ENCODE peak calls at places on chromosomes 5 and 9, in nine cellular contexts. One of them, this sample, is unnamed.

GRCh38 chr9:135356796-135357195 is 122.8 kb upstream of the PPP1R26 start:
- DNase-seq in H1: no peak
- DNase-seq in Calu3: no peak
- DNase-seq in endodermal cell: no peak
- DNase-seq in H7: no peak
- DNase-seq in hypothalamus: no peak
- DNase-seq in Caki2: no peak
- DNase-seq in Kasumi-1: no peak
- DNase-seq in cardiac muscle cell: no peak
- DNase-seq in this sample: no peak

GRCh38 chr5:67165524-67166459 is 30.8 kb downstream of the CD180 start:
- DNase-seq in Kasumi-1: peak
- DNase-seq in hypothalamus: peak
- DNase-seq in endodermal cell: peak
- DNase-seq in Caki2: no peak
- DNase-seq in H7: peak
- DNase-seq in H1: peak
- DNase-seq in cardiac muscle cell: peak
- DNase-seq in Calu3: peak
- DNase-seq in this sample: no peak

GRCh38 chr9:137226338-137227056 is 805 bp upstream of the RNF224 start:
- DNase-seq in Caki2: peak
- DNase-seq in H1: no peak
- DNase-seq in Calu3: peak
- DNase-seq in endodermal cell: no peak
- DNase-seq in cardiac muscle cell: no peak
- DNase-seq in H7: no peak
- DNase-seq in hypothalamus: no peak
- DNase-seq in Kasumi-1: no peak
- DNase-seq in this sample: no peak

GRCh38 chr5:56176155-56176798 is 56.9 kb downstream of the ANKRD55 start:
- DNase-seq in hypothalamus: no peak
- DNase-seq in Kasumi-1: no peak
- DNase-seq in H7: no peak
- DNase-seq in H1: no peak
- DNase-seq in cardiac muscle cell: peak
- DNase-seq in Caki2: no peak
- DNase-seq in endodermal cell: no peak
- DNase-seq in Calu3: no peak
- DNase-seq in this sample: no peak

GRCh38 chr5:68285857-68286611 is 70.5 kb downstream of the PIK3R1 start:
- DNase-seq in Kasumi-1: peak
- DNase-seq in H7: no peak
- DNase-seq in cardiac muscle cell: peak
- DNase-seq in Calu3: no peak
- DNase-seq in H1: no peak
- DNase-seq in Caki2: peak
- DNase-seq in hypothalamus: no peak
- DNase-seq in endodermal cell: no peak
- DNase-seq in this sample: peak

GRCh38 chr5:169798906-169799660 is 162.0 kb downstream of the DOCK2 start:
- DNase-seq in H7: no peak
- DNase-seq in hypothalamus: no peak
- DNase-seq in cardiac muscle cell: no peak
- DNase-seq in Calu3: no peak
- DNase-seq in endodermal cell: no peak
- DNase-seq in H1: no peak
- DNase-seq in Kasumi-1: no peak
- DNase-seq in Caki2: no peak
- DNase-seq in this sample: no peak

GRCh38 chr5:135156337-135156714 is 122.3 kb upstream of the PITX1 start:
- DNase-seq in Kasumi-1: no peak
- DNase-seq in Caki2: no peak
- DNase-seq in H1: no peak
- DNase-seq in Calu3: no peak
- DNase-seq in H7: no peak
- DNase-seq in endodermal cell: no peak
- DNase-seq in hypothalamus: no peak
- DNase-seq in cardiac muscle cell: no peak
- DNase-seq in this sample: no peak

GRCh38 chr9:106218854-106219253 is 524.5 kb downstream of the TMEM38B start:
- DNase-seq in Kasumi-1: no peak
- DNase-seq in Calu3: no peak
- DNase-seq in H7: no peak
- DNase-seq in Caki2: no peak
- DNase-seq in H1: no peak
- DNase-seq in hypothalamus: no peak
- DNase-seq in cardiac muscle cell: no peak
- DNase-seq in endodermal cell: no peak
- DNase-seq in this sample: no peak

GRCh38 chr5:89273289-89273688 is 390.3 kb upstream of the MEF2C start:
- DNase-seq in H7: no peak
- DNase-seq in hypothalamus: no peak
- DNase-seq in Calu3: no peak
- DNase-seq in Caki2: no peak
- DNase-seq in cardiac muscle cell: no peak
- DNase-seq in endodermal cell: no peak
- DNase-seq in H1: no peak
- DNase-seq in Kasumi-1: no peak
- DNase-seq in this sample: no peak

GRCh38 chr5:169581580-169582227 is 1.9 kb upstream of the SPDL1 start:
- DNase-seq in Kasumi-1: peak
- DNase-seq in Caki2: peak
- DNase-seq in cardiac muscle cell: peak
- DNase-seq in Calu3: peak
- DNase-seq in H7: peak
- DNase-seq in hypothalamus: no peak
- DNase-seq in H1: no peak
- DNase-seq in endodermal cell: peak
- DNase-seq in this sample: peak

GRCh38 chr5:143629871-143630658 is 181.9 kb upstream of the HMHB1 start:
- DNase-seq in Caki2: peak
- DNase-seq in cardiac muscle cell: peak
- DNase-seq in Kasumi-1: no peak
- DNase-seq in H7: no peak
- DNase-seq in Calu3: peak
- DNase-seq in hypothalamus: no peak
- DNase-seq in H1: no peak
- DNase-seq in endodermal cell: no peak
- DNase-seq in this sample: no peak

GRCh38 chr9:120659209-120659608 is 55.1 kb downstream of the MEGF9 start:
- DNase-seq in Kasumi-1: no peak
- DNase-seq in endodermal cell: no peak
- DNase-seq in H1: no peak
- DNase-seq in Calu3: no peak
- DNase-seq in hypothalamus: no peak
- DNase-seq in H7: no peak
- DNase-seq in Caki2: no peak
- DNase-seq in cardiac muscle cell: no peak
- DNase-seq in this sample: no peak

GRCh38 chr9:121643473-121643872 is 8.0 kb upstream of the DAB2IP start:
- DNase-seq in cardiac muscle cell: no peak
- DNase-seq in hypothalamus: no peak
- DNase-seq in H1: no peak
- DNase-seq in Kasumi-1: no peak
- DNase-seq in endodermal cell: no peak
- DNase-seq in H7: no peak
- DNase-seq in Caki2: no peak
- DNase-seq in Calu3: no peak
- DNase-seq in this sample: no peak

GRCh38 chr5:139692605-139693340 is 44.6 kb downstream of the CXXC5 start:
- DNase-seq in endodermal cell: peak
- DNase-seq in Kasumi-1: no peak
- DNase-seq in H7: peak
- DNase-seq in cardiac muscle cell: no peak
- DNase-seq in Calu3: no peak
- DNase-seq in H1: no peak
- DNase-seq in hypothalamus: no peak
- DNase-seq in Caki2: no peak
- DNase-seq in this sample: peak

GRCh38 chr5:73170522-73170921 is 2.5 kb upstream of the TMEM174 start:
- DNase-seq in H1: peak
- DNase-seq in hypothalamus: no peak
- DNase-seq in H7: peak
- DNase-seq in cardiac muscle cell: peak
- DNase-seq in Caki2: no peak
- DNase-seq in Kasumi-1: peak
- DNase-seq in Calu3: no peak
- DNase-seq in endodermal cell: peak
- DNase-seq in this sample: peak

GRCh38 chr5:179549973-179550510 is 312 bp upstream of the RUFY1 start:
- DNase-seq in cardiac muscle cell: no peak
- DNase-seq in Kasumi-1: peak
- DNase-seq in hypothalamus: no peak
- DNase-seq in endodermal cell: no peak
- DNase-seq in H7: no peak
- DNase-seq in Caki2: peak
- DNase-seq in H1: no peak
- DNase-seq in Calu3: no peak
- DNase-seq in this sample: no peak

GRCh38 chr5:180370861-180371641 is 17.9 kb upstream of the GFPT2 start:
- DNase-seq in H7: peak
- DNase-seq in endodermal cell: peak
- DNase-seq in H1: no peak
- DNase-seq in hypothalamus: no peak
- DNase-seq in Calu3: no peak
- DNase-seq in cardiac muscle cell: no peak
- DNase-seq in Kasumi-1: no peak
- DNase-seq in Caki2: no peak
- DNase-seq in this sample: peak

GRCh38 chr9:113228130-113228665 is 6.9 kb downstream of the SLC31A1 start:
- DNase-seq in endodermal cell: no peak
- DNase-seq in Calu3: no peak
- DNase-seq in hypothalamus: no peak
- DNase-seq in H7: no peak
- DNase-seq in Caki2: no peak
- DNase-seq in H1: no peak
- DNase-seq in Kasumi-1: no peak
- DNase-seq in cardiac muscle cell: no peak
- DNase-seq in this sample: no peak

GRCh38 chr5:56055859-56056258 is 61.1 kb upstream of the IL6ST start:
- DNase-seq in H1: no peak
- DNase-seq in cardiac muscle cell: no peak
- DNase-seq in H7: no peak
- DNase-seq in Caki2: no peak
- DNase-seq in endodermal cell: no peak
- DNase-seq in hypothalamus: no peak
- DNase-seq in Kasumi-1: peak
- DNase-seq in Calu3: no peak
- DNase-seq in this sample: no peak

GRCh38 chr9:129007766-129008468 is 20.2 kb downstream of the SH3GLB2 start:
- DNase-seq in Calu3: no peak
- DNase-seq in Kasumi-1: no peak
- DNase-seq in H7: peak
- DNase-seq in hypothalamus: no peak
- DNase-seq in Caki2: no peak
- DNase-seq in cardiac muscle cell: no peak
- DNase-seq in endodermal cell: no peak
- DNase-seq in H1: no peak
- DNase-seq in this sample: no peak

GRCh38 chr5:75603421-75603820 is 7.8 kb upstream of the ANKDD1B start:
- DNase-seq in Kasumi-1: no peak
- DNase-seq in H7: no peak
- DNase-seq in Caki2: no peak
- DNase-seq in H1: no peak
- DNase-seq in endodermal cell: no peak
- DNase-seq in hypothalamus: no peak
- DNase-seq in Calu3: no peak
- DNase-seq in cardiac muscle cell: peak
- DNase-seq in this sample: no peak

GRCh38 chr5:180027449-180028089 is 44.0 kb downstream of the RNF130 start:
- DNase-seq in Caki2: no peak
- DNase-seq in cardiac muscle cell: no peak
- DNase-seq in Kasumi-1: no peak
- DNase-seq in hypothalamus: no peak
- DNase-seq in H7: no peak
- DNase-seq in endodermal cell: no peak
- DNase-seq in Calu3: no peak
- DNase-seq in H1: no peak
- DNase-seq in this sample: no peak

GRCh38 chr9:129320575-129321311 is 142.7 kb upstream of the IER5L start:
- DNase-seq in Caki2: peak
- DNase-seq in Kasumi-1: peak
- DNase-seq in hypothalamus: peak
- DNase-seq in endodermal cell: peak
- DNase-seq in Calu3: no peak
- DNase-seq in cardiac muscle cell: peak
- DNase-seq in H7: peak
- DNase-seq in H1: no peak
- DNase-seq in this sample: peak

GRCh38 chr5:111353035-111353434 is 128.9 kb downstream of the CAMK4 start:
- DNase-seq in hypothalamus: no peak
- DNase-seq in Calu3: no peak
- DNase-seq in Kasumi-1: no peak
- DNase-seq in Caki2: no peak
- DNase-seq in cardiac muscle cell: no peak
- DNase-seq in H1: no peak
- DNase-seq in endodermal cell: no peak
- DNase-seq in H7: no peak
- DNase-seq in this sample: no peak

GRCh38 chr9:101480386-101480785 is 44.8 kb upstream of the ALDOB start:
- DNase-seq in endodermal cell: no peak
- DNase-seq in cardiac muscle cell: no peak
- DNase-seq in H7: no peak
- DNase-seq in Calu3: no peak
- DNase-seq in hypothalamus: no peak
- DNase-seq in H1: no peak
- DNase-seq in Caki2: peak
- DNase-seq in Kasumi-1: no peak
- DNase-seq in this sample: no peak

GRCh38 chr5:147576646-147577535 is 67.0 kb upstream of the DPYSL3 start:
- DNase-seq in Kasumi-1: peak
- DNase-seq in Calu3: peak
- DNase-seq in cardiac muscle cell: peak
- DNase-seq in hypothalamus: peak
- DNase-seq in H7: peak
- DNase-seq in Caki2: peak
- DNase-seq in H1: no peak
- DNase-seq in endodermal cell: peak
- DNase-seq in this sample: peak

GRCh38 chr5:138449501-138450239 is 10.8 kb downstream of the REEP2 start:
- DNase-seq in cardiac muscle cell: peak
- DNase-seq in Kasumi-1: peak
- DNase-seq in H7: peak
- DNase-seq in Caki2: peak
- DNase-seq in H1: no peak
- DNase-seq in Calu3: peak
- DNase-seq in endodermal cell: peak
- DNase-seq in hypothalamus: peak
- DNase-seq in this sample: peak

GRCh38 chr5:107652839-107653607 is 17.7 kb downstream of the EFNA5 start:
- DNase-seq in endodermal cell: no peak
- DNase-seq in H1: no peak
- DNase-seq in hypothalamus: no peak
- DNase-seq in Calu3: no peak
- DNase-seq in H7: no peak
- DNase-seq in cardiac muscle cell: no peak
- DNase-seq in Caki2: no peak
- DNase-seq in Kasumi-1: no peak
- DNase-seq in this sample: peak

GRCh38 chr9:116124472-116125040 is 29.0 kb upstream of the PAPPA start:
- DNase-seq in Kasumi-1: no peak
- DNase-seq in Caki2: no peak
- DNase-seq in Calu3: no peak
- DNase-seq in H7: no peak
- DNase-seq in H1: no peak
- DNase-seq in hypothalamus: no peak
- DNase-seq in endodermal cell: no peak
- DNase-seq in cardiac muscle cell: peak
- DNase-seq in this sample: no peak

GRCh38 chr9:8401961-8402701 is 602.6 kb upstream of the DMAC1 start:
- DNase-seq in H7: no peak
- DNase-seq in Kasumi-1: no peak
- DNase-seq in endodermal cell: no peak
- DNase-seq in hypothalamus: no peak
- DNase-seq in Caki2: no peak
- DNase-seq in Calu3: no peak
- DNase-seq in H1: no peak
- DNase-seq in cardiac muscle cell: no peak
- DNase-seq in this sample: no peak

GRCh38 chr9:33446507-33447403 is 638 bp downstream of the AQP3 start:
- DNase-seq in H1: no peak
- DNase-seq in Kasumi-1: peak
- DNase-seq in hypothalamus: no peak
- DNase-seq in Caki2: peak
- DNase-seq in endodermal cell: peak
- DNase-seq in H7: no peak
- DNase-seq in Calu3: peak
- DNase-seq in cardiac muscle cell: peak
- DNase-seq in this sample: peak

This sample was measured in SJCRH30.